ENCODE peak calls at places on chromosomes 16 and 17, in four cellular contexts. O is stomach, K is SK-N-SH, N is GM12878. P is an unnamed sample.

GRCh38 chr17:57544381-57544780 is 200.7 kb downstream of the CCDC182 start:
- DNase-seq in K (peak; percentile 62), O (no peak), N (no peak), P (no peak)

GRCh38 chr16:555528-556478 is 4.4 kb upstream of the PRR35 start:
- DNase-seq in K (peak; percentile 79), N (no peak), O (no peak), P (no peak)

GRCh38 chr17:31349454-31349853 is 28.0 kb upstream of the EVI2A start:
- DNase-seq in O (no peak), K (no peak), N (no peak), P (no peak)

GRCh38 chr16:88633684-88634140 is 4.7 kb upstream of the IL17C start:
- DNase-seq in N (peak; percentile 55), O (peak; percentile 52), K (peak; percentile 60), P (peak; percentile 89)

GRCh38 chr17:74190807-74191206 is 12.7 kb upstream of the RPL38 start:
- DNase-seq in K (no peak), N (no peak), O (no peak), P (no peak)

GRCh38 chr16:89020068-89020924 is 43.3 kb upstream of the CBFA2T3 start:
- DNase-seq in O (no peak), K (no peak), N (peak; percentile 59), P (no peak)

GRCh38 chr17:80257716-80258213 is 2.9 kb upstream of the RNF213 start:
- DNase-seq in N (no peak), O (no peak), K (no peak), P (no peak)

GRCh38 chr16:1351215-1351581 is 480 bp downstream of the TSR3 start:
- DNase-seq in N (no peak), K (no peak), O (no peak), P (no peak)

GRCh38 chr17:62098623-62099231 is 33.6 kb upstream of the MED13 start:
- DNase-seq in K (no peak), N (peak; percentile 83), O (no peak), P (no peak)

GRCh38 chr17:6603746-6604325 is 36.7 kb downstream of the KIAA0753 start:
- DNase-seq in N (no peak), K (no peak), O (peak; percentile 29), P (peak; percentile 46)

GRCh38 chr16:28089205-28089991 is 25.9 kb upstream of the GSG1L start:
- DNase-seq in O (no peak), N (no peak), K (no peak), P (no peak)

GRCh38 chr17:39618956-39619785 is 7.6 kb upstream of the PPP1R1B start:
- DNase-seq in K (no peak), O (no peak), N (no peak), P (no peak)

GRCh38 chr16:3007059-3007956 is 5.4 kb upstream of the CLDN9 start:
- DNase-seq in N (no peak), K (no peak), O (no peak), P (no peak)

GRCh38 chr16:10777356-10777755 is 33.7 kb downstream of the NUBP1 start:
- DNase-seq in O (no peak), N (no peak), K (no peak), P (no peak)

GRCh38 chr16:525520-526180 is 1.9 kb upstream of the CAPN15 start:
- DNase-seq in N (peak; percentile 62), K (no peak), O (no peak), P (no peak)

DNA sequence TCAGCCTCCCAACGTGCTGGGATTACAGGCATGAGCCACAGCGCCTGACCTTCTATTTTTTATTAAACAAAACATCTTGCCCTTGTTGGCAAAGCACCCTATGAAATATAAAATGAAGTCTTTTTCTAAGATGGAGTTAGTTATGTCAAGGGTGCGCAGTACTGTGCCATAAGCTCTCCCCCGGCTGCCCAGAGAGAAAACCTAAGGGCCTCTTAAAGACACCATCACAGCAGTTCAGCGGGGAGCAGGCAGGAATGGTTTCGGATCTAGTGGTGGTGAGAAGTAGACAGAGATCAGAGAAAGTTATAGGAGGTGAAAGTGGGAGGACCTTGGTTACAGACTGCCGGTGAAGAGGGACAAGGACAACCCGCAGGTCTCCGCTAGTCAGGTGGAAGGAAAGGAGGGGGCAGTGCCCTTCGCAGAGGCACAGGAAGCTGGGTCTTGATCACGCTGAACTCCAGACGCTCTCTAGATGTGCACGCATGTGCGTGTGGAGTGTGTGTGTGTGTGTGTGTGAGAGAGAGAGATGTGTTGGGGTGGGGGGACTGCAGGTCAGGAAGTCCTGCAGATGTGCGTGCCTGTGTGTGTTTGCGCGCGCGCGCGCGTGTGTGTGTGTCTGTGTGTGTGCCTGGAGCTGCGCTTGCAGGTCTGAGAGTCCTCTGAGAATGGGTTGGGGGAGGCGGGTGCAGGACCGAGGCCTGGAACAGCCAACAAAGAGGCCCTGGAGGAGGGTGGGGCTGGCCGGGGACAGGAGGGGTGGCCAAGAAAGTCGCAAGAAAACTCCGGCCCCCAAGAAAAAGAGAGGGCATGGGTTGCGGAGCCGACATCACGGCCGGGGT is 748 bp upstream of the CMTM3 start:
- DNase-seq in N (no peak), O (peak; percentile 37), K (peak; percentile 76), P (peak; percentile 56)
- TF ChIP-seq POLR2AphosphoS5 in N (no peak), O (no peak), K (peak; percentile 48), P (no peak)

DNA sequence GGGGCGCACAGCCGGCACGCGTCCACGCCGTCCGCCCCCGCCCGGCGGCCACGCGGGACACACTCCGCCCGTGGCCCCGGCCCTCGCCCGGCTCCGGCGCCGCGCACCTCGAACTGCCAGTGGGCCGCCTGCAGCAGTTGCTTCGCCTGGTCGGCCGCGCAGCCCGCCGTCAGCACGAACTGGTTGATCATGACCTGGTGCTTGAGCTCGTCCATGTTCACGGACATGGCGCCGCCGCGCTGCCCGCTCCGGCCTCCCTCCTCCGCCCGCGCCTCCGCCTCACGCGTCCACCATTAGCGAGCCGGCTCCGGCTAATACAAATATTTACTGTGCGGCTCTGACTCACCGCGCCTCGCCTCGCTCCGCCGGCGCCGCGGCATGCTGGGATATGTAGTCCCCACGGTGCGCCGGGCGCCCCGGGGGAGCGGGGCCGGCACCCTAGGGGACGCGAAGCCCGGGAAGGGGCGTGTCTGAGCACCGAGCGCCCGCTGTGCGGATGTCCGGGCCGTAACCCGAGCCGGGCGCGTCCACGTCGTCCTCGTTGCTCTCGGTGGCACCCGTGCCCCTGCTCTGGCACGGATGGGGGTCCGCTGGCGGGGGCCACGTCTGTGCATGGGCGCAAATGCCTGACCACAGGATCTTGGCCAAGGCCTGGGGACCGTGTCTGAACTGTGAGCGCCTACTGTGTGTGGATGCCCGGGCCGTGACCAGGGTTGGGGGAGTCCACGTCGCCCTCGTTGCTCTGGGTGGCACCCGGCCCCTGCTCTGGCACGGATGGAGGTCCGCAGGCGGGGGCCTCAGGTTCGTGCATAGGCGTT is at the start of gene UBALD1:
- DNase-seq in K (peak; percentile 93), O (peak; percentile 94), N (peak; percentile 48), P (peak; percentile 97)
- TF ChIP-seq EP300 in K (no peak), O (no peak), N (no peak), P (no peak)

GRCh38 chr16:31113420-31114124 is 3.9 kb upstream of the KAT8 start:
- DNase-seq in O (no peak), N (no peak), K (no peak), P (no peak)
- TF ChIP-seq POLR2AphosphoS5 in O (no peak), N (no peak), K (no peak), P (no peak)

GRCh38 chr17:4987767-4988083 is 250 bp upstream of the CAMTA2 start:
- DNase-seq in N (no peak), K (no peak), O (no peak), P (no peak)

GRCh38 chr17:4988168-4988567 is 693 bp upstream of the CAMTA2 start:
- DNase-seq in O (no peak), K (no peak), N (no peak), P (no peak)

GRCh38 chr17:4986403-4986802 is 1.1 kb downstream of the CAMTA2 start:
- DNase-seq in K (no peak), N (no peak), O (no peak), P (no peak)

GRCh38 chr17:4986951-4987766 is at the start of gene CAMTA2:
- DNase-seq in N (no peak), O (peak; percentile 91), K (peak; percentile 94), P (peak; percentile 97)
- TF ChIP-seq EP300 in N (no peak), O (no peak), K (no peak), P (no peak)